ENCODE peak calls at places on chromosomes 2 and 18, in ten cellular contexts. One of them, this sample, is unnamed.

GRCh38 chr2:72137498-72138010 is 10.1 kb downstream of the CYP26B1 start:
- DNase-seq in endothelial cell of umbilical vein: peak
- DNase-seq in mammary epithelial cell: peak
- DNase-seq in hepatocyte: peak
- DNase-seq in GM23338: peak
- DNase-seq in fibroblast of lung: no peak
- DNase-seq in neural progenitor cell: peak
- DNase-seq in IMR-90: peak
- DNase-seq in SK-N-SH: peak
- DNase-seq in OCI-LY7: peak
- DNase-seq in this sample: peak

GRCh38 chr18:54852780-54853675 is 24.8 kb downstream of the RAB27B start:
- DNase-seq in OCI-LY7: no peak
- DNase-seq in IMR-90: no peak
- DNase-seq in mammary epithelial cell: no peak
- DNase-seq in SK-N-SH: no peak
- DNase-seq in fibroblast of lung: no peak
- DNase-seq in neural progenitor cell: no peak
- DNase-seq in GM23338: no peak
- DNase-seq in hepatocyte: no peak
- DNase-seq in endothelial cell of umbilical vein: peak
- DNase-seq in this sample: no peak

GRCh38 chr18:2963048-2963447 is 49.9 kb downstream of the LPIN2 start:
- DNase-seq in mammary epithelial cell: no peak
- DNase-seq in neural progenitor cell: no peak
- DNase-seq in endothelial cell of umbilical vein: no peak
- DNase-seq in IMR-90: no peak
- DNase-seq in GM23338: no peak
- DNase-seq in OCI-LY7: peak
- DNase-seq in SK-N-SH: no peak
- DNase-seq in fibroblast of lung: no peak
- DNase-seq in hepatocyte: no peak
- DNase-seq in this sample: no peak

GRCh38 chr18:78138993-78139496 is 840.6 kb upstream of the SALL3 start:
- DNase-seq in hepatocyte: no peak
- DNase-seq in GM23338: no peak
- DNase-seq in SK-N-SH: no peak
- DNase-seq in fibroblast of lung: no peak
- DNase-seq in neural progenitor cell: peak
- DNase-seq in endothelial cell of umbilical vein: no peak
- DNase-seq in mammary epithelial cell: no peak
- DNase-seq in IMR-90: no peak
- DNase-seq in OCI-LY7: no peak
- DNase-seq in this sample: no peak

GRCh38 chr2:108833219-108833618 is 46.6 kb downstream of the CCDC138 start:
- DNase-seq in IMR-90: peak
- DNase-seq in neural progenitor cell: no peak
- DNase-seq in OCI-LY7: no peak
- DNase-seq in SK-N-SH: no peak
- DNase-seq in fibroblast of lung: peak
- DNase-seq in endothelial cell of umbilical vein: peak
- DNase-seq in mammary epithelial cell: no peak
- DNase-seq in GM23338: peak
- DNase-seq in hepatocyte: no peak
- DNase-seq in this sample: no peak

GRCh38 chr18:36828630-36829361 is at the start of the genes KIAA1328 and TPGS2:
- DNase-seq in SK-N-SH: peak
- DNase-seq in mammary epithelial cell: peak
- DNase-seq in OCI-LY7: peak
- DNase-seq in fibroblast of lung: peak
- DNase-seq in hepatocyte: peak
- DNase-seq in IMR-90: peak
- DNase-seq in neural progenitor cell: peak
- DNase-seq in endothelial cell of umbilical vein: peak
- DNase-seq in GM23338: peak
- DNase-seq in this sample: peak

GRCh38 chr2:150339282-150339681 is 148.2 kb downstream of the RND3 start:
- DNase-seq in SK-N-SH: no peak
- DNase-seq in mammary epithelial cell: peak
- DNase-seq in hepatocyte: no peak
- DNase-seq in OCI-LY7: no peak
- DNase-seq in GM23338: no peak
- DNase-seq in IMR-90: peak
- DNase-seq in fibroblast of lung: no peak
- DNase-seq in endothelial cell of umbilical vein: no peak
- DNase-seq in neural progenitor cell: no peak
- DNase-seq in this sample: no peak

GRCh38 chr2:239293450-239294430 is 107.1 kb downstream of the HDAC4 start:
- DNase-seq in fibroblast of lung: no peak
- DNase-seq in GM23338: no peak
- DNase-seq in mammary epithelial cell: no peak
- DNase-seq in neural progenitor cell: peak
- DNase-seq in IMR-90: no peak
- DNase-seq in SK-N-SH: no peak
- DNase-seq in OCI-LY7: no peak
- DNase-seq in endothelial cell of umbilical vein: no peak
- DNase-seq in hepatocyte: no peak
- DNase-seq in this sample: no peak

GRCh38 chr2:174094542-174094941 is 129.4 kb upstream of the SP3 start:
- DNase-seq in IMR-90: no peak
- DNase-seq in neural progenitor cell: no peak
- DNase-seq in GM23338: no peak
- DNase-seq in SK-N-SH: no peak
- DNase-seq in endothelial cell of umbilical vein: no peak
- DNase-seq in OCI-LY7: no peak
- DNase-seq in hepatocyte: no peak
- DNase-seq in fibroblast of lung: no peak
- DNase-seq in mammary epithelial cell: no peak
- DNase-seq in this sample: no peak

GRCh38 chr2:180907731-180908130 is 72.7 kb upstream of the UBE2E3 start:
- DNase-seq in IMR-90: peak
- DNase-seq in neural progenitor cell: no peak
- DNase-seq in hepatocyte: no peak
- DNase-seq in GM23338: no peak
- DNase-seq in endothelial cell of umbilical vein: no peak
- DNase-seq in fibroblast of lung: peak
- DNase-seq in OCI-LY7: no peak
- DNase-seq in SK-N-SH: no peak
- DNase-seq in mammary epithelial cell: peak
- DNase-seq in this sample: no peak

GRCh38 chr2:180901331-180901730 is 79.1 kb upstream of the UBE2E3 start:
- DNase-seq in fibroblast of lung: no peak
- DNase-seq in OCI-LY7: no peak
- DNase-seq in hepatocyte: no peak
- DNase-seq in mammary epithelial cell: no peak
- DNase-seq in GM23338: peak
- DNase-seq in endothelial cell of umbilical vein: no peak
- DNase-seq in neural progenitor cell: no peak
- DNase-seq in SK-N-SH: no peak
- DNase-seq in IMR-90: no peak
- DNase-seq in this sample: no peak

DNA sequence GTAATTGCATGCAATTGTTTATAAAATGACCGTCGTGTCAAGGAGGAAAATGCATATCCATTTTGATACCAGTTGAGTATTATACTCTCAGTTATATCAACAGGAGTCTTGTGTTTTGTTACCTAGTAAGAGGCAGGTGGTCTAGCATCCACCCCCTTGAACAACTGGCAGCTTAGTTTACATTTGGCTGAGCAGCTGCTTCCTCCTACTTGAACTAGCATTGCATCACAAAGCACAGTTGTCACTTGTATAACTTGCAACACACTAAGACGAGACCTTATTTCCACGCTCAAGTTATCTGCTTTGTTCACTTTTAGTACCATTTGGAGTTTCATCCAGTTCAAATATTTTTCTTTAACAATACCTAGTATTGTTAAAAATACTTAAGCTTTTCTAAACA is 75.4 kb upstream of the UBE2E3 start:
- DNase-seq in OCI-LY7: no peak
- DNase-seq in fibroblast of lung: no peak
- DNase-seq in IMR-90: peak
- DNase-seq in mammary epithelial cell: no peak
- DNase-seq in hepatocyte: no peak
- DNase-seq in endothelial cell of umbilical vein: no peak
- DNase-seq in GM23338: peak
- DNase-seq in neural progenitor cell: no peak
- DNase-seq in SK-N-SH: no peak
- DNase-seq in this sample: no peak
- H2AFZ ChIP-seq in OCI-LY7: no peak
- H2AFZ ChIP-seq in fibroblast of lung: no peak
- H2AFZ ChIP-seq in IMR-90: no peak
- H2AFZ ChIP-seq in mammary epithelial cell: no peak
- H2AFZ ChIP-seq in hepatocyte: no peak
- H2AFZ ChIP-seq in endothelial cell of umbilical vein: no peak
- H2AFZ ChIP-seq in GM23338: no peak
- H2AFZ ChIP-seq in neural progenitor cell: no peak
- H2AFZ ChIP-seq in SK-N-SH: no peak
- H2AFZ ChIP-seq in this sample: no peak

DNA sequence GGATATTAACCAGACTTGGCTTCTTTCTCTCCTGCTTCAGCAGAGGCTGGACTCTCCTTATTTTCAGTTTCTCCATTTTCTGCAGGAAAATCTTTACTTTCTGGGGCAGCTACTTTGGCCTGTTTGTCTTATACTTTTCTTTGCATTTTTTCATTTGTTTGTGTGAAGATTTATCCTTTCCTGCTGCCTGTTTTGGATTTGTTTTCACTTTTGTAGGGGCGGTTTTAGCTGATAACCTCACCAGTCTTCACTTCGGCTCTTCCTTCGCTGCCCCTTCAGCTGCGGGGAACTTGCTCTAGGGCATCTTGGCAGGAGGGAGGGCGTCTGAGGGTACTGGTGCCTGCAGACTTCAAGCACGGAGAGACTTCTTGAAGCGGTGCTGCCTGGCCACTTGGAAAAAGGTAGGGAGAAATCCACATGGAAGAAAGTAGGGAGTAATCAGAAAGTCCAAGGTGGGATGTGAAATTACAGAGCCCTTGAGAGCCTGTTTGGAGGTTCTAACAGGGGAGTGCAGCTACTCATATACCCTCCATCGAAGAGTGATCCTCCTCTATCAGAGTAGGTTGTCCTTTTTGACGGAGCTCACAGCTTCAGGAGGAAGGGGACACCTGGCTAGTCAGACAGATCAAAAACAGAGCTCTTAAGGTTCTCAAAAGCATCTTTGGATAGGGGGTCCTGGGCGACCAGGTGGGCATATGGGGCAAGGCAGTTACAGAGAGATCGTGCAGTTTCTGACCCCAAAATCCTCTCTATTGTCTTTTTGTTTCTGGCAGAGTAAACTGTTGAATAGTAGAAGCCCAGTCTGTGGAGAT is 14.6 kb upstream of the ZDBF2 start:
- DNase-seq in SK-N-SH: no peak
- DNase-seq in GM23338: no peak
- DNase-seq in OCI-LY7: no peak
- DNase-seq in hepatocyte: no peak
- DNase-seq in IMR-90: no peak
- DNase-seq in neural progenitor cell: no peak
- DNase-seq in mammary epithelial cell: no peak
- DNase-seq in endothelial cell of umbilical vein: no peak
- DNase-seq in fibroblast of lung: no peak
- DNase-seq in this sample: no peak
- H3K4me3 ChIP-seq in SK-N-SH: no peak
- H3K4me3 ChIP-seq in GM23338: no peak
- H3K4me3 ChIP-seq in OCI-LY7: no peak
- H3K4me3 ChIP-seq in hepatocyte: no peak
- H3K4me3 ChIP-seq in IMR-90: no peak
- H3K4me3 ChIP-seq in neural progenitor cell: no peak
- H3K4me3 ChIP-seq in mammary epithelial cell: no peak
- H3K4me3 ChIP-seq in endothelial cell of umbilical vein: no peak
- H3K4me3 ChIP-seq in fibroblast of lung: no peak
- H3K4me3 ChIP-seq in this sample: no peak

GRCh38 chr2:102703748-102704147 is 58.1 kb upstream of the TMEM182 start:
- DNase-seq in fibroblast of lung: peak
- DNase-seq in GM23338: peak
- DNase-seq in SK-N-SH: no peak
- DNase-seq in IMR-90: peak
- DNase-seq in mammary epithelial cell: peak
- DNase-seq in hepatocyte: peak
- DNase-seq in neural progenitor cell: peak
- DNase-seq in endothelial cell of umbilical vein: peak
- DNase-seq in OCI-LY7: peak
- DNase-seq in this sample: no peak
- TF ChIP-seq CTCF in fibroblast of lung: peak
- TF ChIP-seq CTCF in GM23338: peak
- TF ChIP-seq CTCF in SK-N-SH: peak
- TF ChIP-seq CTCF in IMR-90: peak
- TF ChIP-seq CTCF in mammary epithelial cell: peak
- TF ChIP-seq CTCF in hepatocyte: peak
- TF ChIP-seq CTCF in neural progenitor cell: peak
- TF ChIP-seq CTCF in endothelial cell of umbilical vein: no peak
- TF ChIP-seq CTCF in OCI-LY7: peak
- TF ChIP-seq CTCF in this sample: peak

GRCh38 chr18:22509423-22509822 is 91.7 kb upstream of the CTAGE1 start:
- DNase-seq in hepatocyte: no peak
- DNase-seq in SK-N-SH: no peak
- DNase-seq in OCI-LY7: no peak
- DNase-seq in endothelial cell of umbilical vein: no peak
- DNase-seq in neural progenitor cell: no peak
- DNase-seq in IMR-90: peak
- DNase-seq in fibroblast of lung: no peak
- DNase-seq in GM23338: no peak
- DNase-seq in mammary epithelial cell: no peak
- DNase-seq in this sample: no peak

GRCh38 chr18:22517356-22517755 is 99.6 kb upstream of the CTAGE1 start:
- DNase-seq in GM23338: no peak
- DNase-seq in IMR-90: no peak
- DNase-seq in SK-N-SH: no peak
- DNase-seq in fibroblast of lung: no peak
- DNase-seq in neural progenitor cell: no peak
- DNase-seq in mammary epithelial cell: no peak
- DNase-seq in endothelial cell of umbilical vein: no peak
- DNase-seq in OCI-LY7: no peak
- DNase-seq in hepatocyte: peak
- DNase-seq in this sample: no peak

GRCh38 chr18:22510697-22511096 is 93.0 kb upstream of the CTAGE1 start:
- DNase-seq in mammary epithelial cell: no peak
- DNase-seq in fibroblast of lung: no peak
- DNase-seq in IMR-90: no peak
- DNase-seq in hepatocyte: no peak
- DNase-seq in GM23338: no peak
- DNase-seq in SK-N-SH: no peak
- DNase-seq in neural progenitor cell: no peak
- DNase-seq in OCI-LY7: no peak
- DNase-seq in endothelial cell of umbilical vein: no peak
- DNase-seq in this sample: no peak

GRCh38 chr18:22514655-22515054 is 96.9 kb upstream of the CTAGE1 start:
- DNase-seq in GM23338: no peak
- DNase-seq in hepatocyte: no peak
- DNase-seq in fibroblast of lung: no peak
- DNase-seq in SK-N-SH: no peak
- DNase-seq in OCI-LY7: no peak
- DNase-seq in mammary epithelial cell: no peak
- DNase-seq in IMR-90: no peak
- DNase-seq in endothelial cell of umbilical vein: no peak
- DNase-seq in neural progenitor cell: no peak
- DNase-seq in this sample: no peak

DNA sequence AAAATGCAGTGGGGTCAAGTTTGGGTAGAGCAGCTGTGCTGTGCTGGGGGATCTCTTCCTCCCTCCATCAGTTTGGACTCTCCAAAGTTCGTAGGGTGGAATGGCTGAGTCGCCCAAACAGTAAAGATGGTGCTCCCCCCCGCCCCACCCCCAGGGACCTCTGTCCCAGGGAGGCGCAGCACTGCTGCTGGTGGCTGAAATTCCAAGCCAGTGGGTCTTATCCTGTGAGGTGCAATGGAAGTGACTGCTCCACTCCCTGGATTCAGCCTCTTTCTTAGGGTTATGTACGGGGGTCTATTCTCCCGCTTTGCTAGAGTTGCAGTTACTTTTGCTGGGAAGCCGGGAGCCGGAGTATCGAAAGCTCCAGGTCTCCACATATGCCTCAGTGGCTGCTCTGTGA is 97.5 kb upstream of the CTAGE1 start:
- DNase-seq in fibroblast of lung: no peak
- DNase-seq in IMR-90: no peak
- DNase-seq in endothelial cell of umbilical vein: no peak
- DNase-seq in OCI-LY7: no peak
- DNase-seq in neural progenitor cell: no peak
- DNase-seq in hepatocyte: no peak
- DNase-seq in mammary epithelial cell: no peak
- DNase-seq in SK-N-SH: no peak
- DNase-seq in GM23338: no peak
- DNase-seq in this sample: no peak
- H2AFZ ChIP-seq in fibroblast of lung: no peak
- H2AFZ ChIP-seq in IMR-90: no peak
- H2AFZ ChIP-seq in endothelial cell of umbilical vein: no peak
- H2AFZ ChIP-seq in OCI-LY7: no peak
- H2AFZ ChIP-seq in neural progenitor cell: peak
- H2AFZ ChIP-seq in hepatocyte: no peak
- H2AFZ ChIP-seq in mammary epithelial cell: no peak
- H2AFZ ChIP-seq in SK-N-SH: no peak
- H2AFZ ChIP-seq in GM23338: peak
- H2AFZ ChIP-seq in this sample: no peak

This sample was measured in DND-41.